ENCODE peak calls at places on chromosomes 12 and 14, in eight cellular contexts. O is MM.1S; Y is stomach; S is Peyer's patch; E is A549; A is effector memory CD4-positive, alpha-beta T cell; D is PC-3; M is fibroblast of lung. F is an unnamed sample. For H3K4me1, the result is how much of the 10 kb centered on the place peaks cover.

GRCh38 chr12:132279184-132279889 is 50.1 kb downstream of the GALNT9 start:
- DNase-seq in O (no peak), Y (peak), S (peak), E (no peak), A (no peak), D (no peak), M (no peak), F (no peak)

GRCh38 chr14:48325486-48325885 is 650.1 kb upstream of the MDGA2 start:
- DNase-seq in O (no peak), Y (no peak), S (no peak), E (no peak), A (no peak), D (peak), M (peak), F (no peak)

GRCh38 chr14:41859336-41859735 is 252.7 kb downstream of the LRFN5 start:
- DNase-seq in O (no peak), Y (no peak), S (no peak), E (no peak), A (no peak), D (peak), M (no peak), F (no peak)

GRCh38 chr12:28303192-28303591 is 112.9 kb downstream of the CCDC91 start:
- DNase-seq in O (no peak), Y (no peak), S (no peak), E (no peak), A (no peak), D (no peak), M (no peak), F (no peak)

GRCh38 chr12:1204581-1205121 is 213.6 kb downstream of the ERC1 start:
- DNase-seq in O (peak), Y (no peak), S (no peak), E (no peak), A (no peak), D (no peak), M (peak), F (no peak)

GRCh38 chr14:63542231-63542999 is 762 bp downstream of the PPP2R5E start:
- DNase-seq in O (no peak), Y (no peak), S (peak), E (no peak), A (peak), D (peak), M (peak), F (peak)

GRCh38 chr12:4036872-4037271 is 163.7 kb upstream of the PARP11 start:
- DNase-seq in O (no peak), Y (no peak), S (no peak), E (no peak), A (no peak), D (no peak), M (no peak), F (no peak)

GRCh38 chr12:4164591-4165558 is 108.7 kb upstream of the CCND2 start:
- DNase-seq in O (no peak), Y (peak), S (peak), E (no peak), A (peak), D (no peak), M (peak), F (no peak)

GRCh38 chr12:119311897-119312296 is 22.6 kb upstream of the CCDC60 start:
- DNase-seq in O (no peak), Y (no peak), S (no peak), E (no peak), A (no peak), D (no peak), M (no peak), F (no peak)

GRCh38 chr14:89411976-89412375 is 5.1 kb downstream of the FOXN3 start:
- DNase-seq in O (no peak), Y (no peak), S (no peak), E (no peak), A (no peak), D (no peak), M (no peak), F (no peak)

GRCh38 chr14:52175982-52176502 is 91.5 kb upstream of the PTGDR start:
- DNase-seq in O (peak), Y (no peak), S (peak), E (no peak), A (peak), D (no peak), M (no peak), F (no peak)

GRCh38 chr14:68363841-68364711 is 428.8 kb downstream of the ZFP36L1 start:
- DNase-seq in O (no peak), Y (no peak), S (peak), E (no peak), A (no peak), D (no peak), M (peak), F (peak)

GRCh38 chr12:6375269-6376078 is at the start of gene SCNN1A:
- DNase-seq in O (no peak), Y (peak), S (peak), E (no peak), A (no peak), D (no peak), M (no peak), F (peak)

GRCh38 chr12:10182662-10183061 is 3.8 kb downstream of the TMEM52B start:
- DNase-seq in O (no peak), Y (no peak), S (no peak), E (no peak), A (no peak), D (peak), M (peak), F (no peak)

DNA sequence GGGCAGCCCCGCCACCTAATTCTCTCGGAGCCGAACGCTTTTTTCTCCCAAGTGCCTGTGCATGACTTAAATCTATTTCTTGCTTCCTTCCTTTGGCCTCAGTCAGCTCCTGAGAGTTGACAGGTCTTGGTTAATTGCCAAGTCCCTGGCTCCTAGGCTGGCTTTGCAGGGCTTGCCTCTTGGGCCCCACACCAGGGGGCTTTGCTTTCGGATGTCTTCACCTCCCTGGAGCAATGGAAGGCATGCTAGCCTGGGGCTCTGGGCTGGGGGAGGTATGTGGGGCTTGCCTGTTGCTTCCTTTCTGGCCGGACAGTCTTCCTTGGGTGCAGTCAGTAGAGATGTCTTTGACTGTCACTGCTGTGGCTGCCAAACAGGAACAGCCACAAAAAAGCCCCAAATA is 2.2 kb upstream of the KRT80 start:
- DNase-seq in O (no peak), Y (no peak), S (no peak), E (no peak), A (no peak), D (peak), M (peak), F (no peak)
- H3K27ac ChIP-seq in O (no peak), Y (no peak), S (no peak), E (peak), A (no peak), D (no peak), M (no peak), F (peak)

DNA sequence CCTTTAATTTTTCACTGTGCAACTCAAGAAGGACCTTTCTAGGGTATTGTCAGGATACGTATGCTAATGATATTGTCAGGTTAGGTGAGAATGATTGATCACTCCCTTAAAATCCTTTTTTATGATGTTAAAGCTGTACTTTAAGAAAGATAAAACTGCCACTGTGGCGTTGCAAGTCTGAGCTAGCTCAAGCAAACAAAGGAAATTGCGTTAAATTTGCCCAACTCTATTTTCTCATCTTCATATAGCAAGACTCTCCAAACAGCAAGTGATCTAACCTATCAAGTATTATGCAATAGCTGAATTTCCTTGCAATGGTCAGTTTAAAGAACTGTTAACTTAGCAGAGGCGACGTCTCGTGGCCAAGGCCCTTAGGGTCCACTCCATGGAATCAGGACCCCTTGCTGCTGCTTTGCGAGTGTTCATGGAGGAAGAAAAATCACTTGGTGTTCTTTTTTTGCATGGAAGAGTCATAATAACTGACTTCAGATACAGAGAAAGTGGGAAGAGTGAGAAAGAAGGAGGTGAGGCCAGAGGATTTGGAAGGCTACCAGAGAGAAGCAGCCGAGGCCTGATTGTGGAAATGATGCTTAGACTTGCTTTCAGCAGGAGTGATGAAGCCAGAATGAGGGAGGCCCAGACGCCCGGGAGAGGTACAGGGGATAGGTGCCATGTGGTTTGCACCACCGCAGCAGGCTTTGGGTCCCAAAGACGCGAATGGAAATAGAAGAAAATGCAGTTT is 2.5 kb downstream of the TRAF3 start:
- DNase-seq in O (no peak), Y (no peak), S (no peak), E (no peak), A (no peak), D (no peak), M (no peak), F (no peak)
- H3K4me3 ChIP-seq in O (peak), Y (peak), S (no peak), E (no peak), A (no peak), D (peak), M (no peak), F (no peak)

DNA sequence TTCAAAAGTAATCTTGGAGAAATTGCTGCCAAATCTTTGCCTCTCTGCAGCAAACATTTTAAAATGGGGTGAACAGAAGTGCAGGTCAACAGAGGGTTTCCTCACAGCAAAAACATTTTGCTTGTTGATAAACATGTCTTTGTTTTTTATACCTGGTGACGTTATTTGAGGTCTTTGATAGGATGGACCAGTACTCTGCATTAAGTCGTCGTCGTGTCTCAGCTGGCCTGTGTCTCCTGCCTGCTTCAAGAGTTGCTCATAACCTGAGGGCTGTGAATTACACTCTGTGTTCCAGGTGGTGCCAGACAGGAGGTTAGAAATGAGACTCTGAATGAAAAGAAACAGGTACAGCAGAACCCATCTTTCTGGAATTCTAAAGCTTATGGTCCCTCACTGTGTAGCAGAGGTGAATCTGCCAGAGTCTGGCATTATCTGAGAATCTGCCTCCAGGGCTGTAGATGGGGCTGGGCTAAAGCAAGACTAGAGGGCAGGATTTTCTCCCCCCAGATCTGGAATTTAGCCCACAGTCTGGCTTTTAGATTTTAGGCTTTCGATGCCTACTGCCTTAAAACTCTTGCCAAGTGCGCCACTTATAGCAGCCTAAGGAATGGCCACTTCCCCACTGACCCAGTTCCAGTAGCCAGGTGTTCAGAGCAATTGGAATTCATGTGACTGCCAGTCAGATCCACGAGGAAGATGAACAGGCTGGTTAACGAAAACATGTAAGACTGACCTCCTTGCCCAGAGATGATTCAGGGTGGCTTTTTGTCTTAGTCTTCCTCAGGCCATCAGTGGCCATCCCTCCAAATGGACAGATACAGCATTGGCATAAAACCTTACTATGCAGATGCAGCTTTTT is 161.2 kb downstream of the PRKCH start:
- DNase-seq in O (no peak), Y (no peak), S (peak), E (no peak), A (no peak), D (no peak), M (no peak), F (no peak)
- H3K4me1 ChIP-seq in O (under half), Y (under half), S (under half), E (half or more), A (under half), D (under half), M (under half), F (under half)

GRCh38 chr14:24809147-24809546 is 175.2 kb upstream of the GZMB start:
- DNase-seq in O (no peak), Y (no peak), S (no peak), E (no peak), A (no peak), D (no peak), M (no peak), F (no peak)
- H3K27ac ChIP-seq in O (no peak), Y (no peak), S (no peak), E (no peak), A (no peak), D (no peak), M (no peak), F (no peak)

DNA sequence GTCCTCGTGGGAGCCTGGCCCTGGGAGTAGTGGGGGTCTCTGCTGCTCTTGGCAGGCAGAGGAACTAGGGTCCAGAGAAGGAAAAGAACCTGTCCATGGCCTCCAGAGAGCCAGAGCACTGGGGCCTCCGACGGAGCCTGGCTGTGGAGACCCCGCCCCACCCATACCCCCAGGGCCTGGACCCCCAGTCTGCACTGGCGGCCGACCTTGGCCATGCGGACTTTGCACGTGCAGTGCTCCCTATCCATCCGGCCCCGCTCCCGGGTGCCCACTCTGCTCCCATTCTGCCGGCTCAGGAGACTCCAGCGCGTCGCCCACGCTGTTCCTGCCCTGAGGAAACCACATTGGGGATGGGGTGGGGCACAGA is 1.1 kb downstream of the BEGAIN start:
- DNase-seq in O (no peak), Y (no peak), S (no peak), E (no peak), A (no peak), D (no peak), M (no peak), F (peak)
- H3K4me3 ChIP-seq in O (no peak), Y (peak), S (no peak), E (peak), A (peak), D (peak), M (no peak), F (peak)

F was measured in tibial artery.